ENCODE peak calls at places on chromosome 18, in six cellular contexts. S, H, I, F, N and B are unnamed samples.

GRCh38 chr18:7844017-7844416 is 276.9 kb downstream of the PTPRM start:
- DNase-seq in S (no peak), F (no peak), N (no peak), H (no peak), I (no peak), B (no peak)

GRCh38 chr18:24212939-24213338 is 74.1 kb downstream of the CABYR start:
- DNase-seq in I (no peak), S (no peak), H (no peak), F (no peak), N (no peak), B (no peak)

GRCh38 chr18:48479531-48479930 is 59.3 kb upstream of the CTIF start:
- DNase-seq in S (no peak), F (no peak), I (no peak), H (no peak), N (no peak), B (no peak)

GRCh38 chr18:74622079-74622478 is 24.4 kb downstream of the ZNF407 start:
- DNase-seq in F (no peak), N (no peak), I (no peak), S (no peak), H (no peak), B (no peak)

GRCh38 chr18:75213610-75214009 is 3.0 kb downstream of the TSHZ1 start:
- DNase-seq in S (no peak), F (no peak), I (no peak), H (no peak), N (no peak), B (no peak)

GRCh38 chr18:46946656-46947282 is 29.4 kb downstream of the KATNAL2 start:
- DNase-seq in I (peak; percentile 87), H (peak; percentile 94), S (peak; percentile 72), F (peak; percentile 30), N (peak; percentile 60), B (peak; percentile 60)

GRCh38 chr18:40017026-40017425 is 1938.0 kb upstream of the PIK3C3 start:
- DNase-seq in N (no peak), H (no peak), S (no peak), I (no peak), F (no peak), B (no peak)

GRCh38 chr18:36035253-36035652 is 32.1 kb downstream of the RPRD1A start:
- DNase-seq in I (no peak), N (no peak), F (no peak), S (no peak), H (no peak), B (no peak)

GRCh38 chr18:49550621-49551020 is 11.2 kb upstream of the LIPG start:
- DNase-seq in N (no peak), S (no peak), F (no peak), H (no peak), I (no peak), B (no peak)
- H3K27ac ChIP-seq in N (no peak overlapping the region), S (no peak overlapping the region), F (no peak overlapping the region), H (no peak overlapping the region), I (no peak overlapping the region), B (no peak overlapping the region)

DNA sequence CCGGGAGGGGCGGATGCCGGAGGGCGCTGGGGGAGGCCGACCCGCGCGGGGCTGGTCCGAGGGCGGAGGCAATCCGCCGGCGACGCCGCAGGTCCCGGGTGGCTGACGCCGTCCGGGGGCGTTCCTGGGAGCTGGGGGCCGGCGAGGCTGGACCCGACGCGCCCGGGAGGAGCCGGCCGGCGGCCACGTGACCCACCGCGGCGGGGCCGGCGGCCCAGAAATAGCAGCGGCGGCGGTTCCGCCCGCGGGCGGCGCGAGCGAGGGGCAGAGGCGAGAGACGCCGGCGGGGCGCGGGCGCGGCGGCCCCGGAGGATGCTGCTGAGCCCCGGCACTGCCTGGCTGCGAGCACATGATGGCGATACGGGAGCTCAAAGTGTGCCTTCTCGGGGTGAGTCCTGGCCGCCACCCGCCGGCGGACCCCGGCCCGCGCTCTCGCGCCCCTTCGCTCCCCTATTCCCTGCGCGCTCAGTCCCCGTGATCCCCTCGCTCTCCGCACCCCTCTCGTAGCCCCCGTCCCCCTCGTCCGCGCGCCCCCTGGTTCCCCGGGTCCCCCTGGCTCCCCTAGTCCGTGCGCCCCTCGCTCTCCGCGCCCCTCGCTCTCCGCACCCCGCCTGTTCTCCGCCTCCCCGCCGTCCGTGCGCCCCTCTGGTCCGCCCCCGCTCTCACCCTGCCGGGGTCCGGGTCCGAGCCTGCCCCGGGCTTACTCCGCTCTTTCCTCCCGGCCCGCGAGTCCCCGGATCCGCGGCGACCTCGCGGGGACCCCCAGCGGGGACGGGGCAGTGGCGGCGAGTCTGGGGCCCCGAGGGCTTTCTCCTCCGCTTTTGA is at the start of gene RAB31:
- DNase-seq in H (peak; percentile 81), S (peak; percentile 69), F (peak; percentile 37), I (peak; percentile 93), N (peak; percentile 51), B (peak; percentile 71)
- H3K27ac ChIP-seq in H (no peak within 1 kb of the TSS), S (peak within 1 kb of the TSS; percentile 89), F (peak within 1 kb of the TSS; percentile 98), I (peak within 1 kb of the TSS; percentile 85), N (peak within 1 kb of the TSS; percentile 99), B (peak within 1 kb of the TSS; percentile 92)

DNA sequence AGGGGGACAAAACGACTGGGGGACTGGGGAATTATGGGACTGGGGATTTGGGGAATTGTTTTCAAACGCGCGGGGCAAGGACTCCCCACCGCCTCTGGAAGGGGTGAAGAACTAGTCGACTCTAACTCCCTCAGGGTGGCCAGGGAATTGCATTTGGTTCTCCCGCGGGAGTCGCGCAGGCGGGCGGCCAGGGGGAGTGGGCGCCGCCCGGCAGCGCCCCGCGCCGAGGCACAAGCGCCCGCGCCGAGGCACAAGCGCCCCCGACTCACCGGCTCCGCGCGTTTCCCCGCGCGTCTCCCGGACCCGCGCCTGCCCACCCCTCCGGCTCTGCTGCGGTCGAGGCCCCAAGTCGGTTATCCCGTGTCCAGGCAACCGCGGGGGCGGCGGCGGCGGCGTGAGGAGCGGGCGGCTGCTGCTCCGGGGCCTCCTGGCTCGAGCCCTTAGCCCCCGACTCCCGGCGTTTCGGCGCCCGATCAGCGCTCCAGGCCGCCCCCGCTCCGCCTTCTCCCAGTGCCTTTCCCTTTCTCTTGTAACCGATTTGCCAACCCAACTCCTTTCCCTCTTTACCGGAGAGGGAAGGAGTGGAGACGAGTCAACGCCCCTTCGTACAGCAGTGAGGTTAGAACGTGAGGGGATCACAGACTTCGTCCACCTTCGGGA is at the start of gene CCDC178:
- DNase-seq in H (peak; percentile 78), N (no peak), F (no peak), I (peak; percentile 56), S (peak; percentile 49), B (no peak)
- H3K27ac ChIP-seq in H (no peak within 1 kb of the TSS), N (peak within 1 kb of the TSS; percentile 70), F (peak within 1 kb of the TSS; percentile 15), I (no peak within 1 kb of the TSS), S (no peak within 1 kb of the TSS), B (no peak within 1 kb of the TSS)

DNA sequence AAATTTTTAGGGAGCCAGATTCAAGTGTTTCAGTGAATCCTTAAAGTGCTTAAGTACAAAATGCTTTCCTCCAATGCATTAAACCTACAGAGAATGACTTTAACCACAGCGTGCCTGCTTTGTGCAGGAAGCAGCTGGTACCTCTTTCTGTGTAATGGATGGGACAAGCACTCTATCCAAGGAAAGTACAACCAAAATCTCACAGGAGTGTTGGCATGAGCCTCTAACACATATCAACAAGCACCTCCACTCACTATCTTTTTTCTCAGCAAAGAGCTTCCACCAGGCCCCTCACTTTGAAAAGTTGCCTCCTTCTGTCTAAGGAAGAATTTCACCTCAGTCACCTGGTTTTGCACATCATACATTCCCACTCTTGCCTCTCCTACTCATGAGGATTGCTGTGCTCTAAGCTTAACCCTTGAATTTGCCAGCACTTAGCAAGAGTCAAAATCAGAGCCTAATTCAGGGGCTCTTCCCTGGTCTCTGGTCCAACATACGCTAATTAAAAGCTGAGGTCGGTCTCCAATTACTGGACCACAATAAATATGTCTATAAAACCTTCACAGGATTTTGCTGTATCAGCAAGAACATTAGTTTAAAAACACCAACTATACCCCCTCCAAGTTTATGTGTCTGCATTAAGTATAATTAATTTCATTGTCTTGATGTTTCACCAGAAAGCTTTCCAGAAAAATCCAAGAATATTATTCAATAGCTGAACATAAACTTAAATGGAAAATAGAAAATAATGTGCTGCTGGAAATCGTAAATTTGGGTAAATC is 68.9 kb downstream of the ZNF521 start:
- DNase-seq in N (no peak), H (peak; percentile 45), F (no peak), I (no peak), S (no peak), B (no peak)
- H3K27ac ChIP-seq in N (peak overlapping the region; percentile 44), H (peak overlapping the region; percentile 98), F (no peak overlapping the region), I (no peak overlapping the region), S (no peak overlapping the region), B (no peak overlapping the region)

GRCh38 chr18:76456018-76456750 is 38.9 kb downstream of the ZNF516 start:
- DNase-seq in S (no peak), F (no peak), H (no peak), N (no peak), I (peak; percentile 38), B (no peak)
- H3K27ac ChIP-seq in S (no peak overlapping the region), F (no peak overlapping the region), H (peak overlapping the region; percentile 86), N (no peak overlapping the region), I (no peak overlapping the region), B (no peak overlapping the region)

GRCh38 chr18:11163668-11164067 is 14.3 kb upstream of the PIEZO2 start:
- DNase-seq in F (no peak), H (peak; percentile 47), S (no peak), N (no peak), I (no peak), B (no peak)
- H3K27ac ChIP-seq in F (no peak overlapping the region), H (no peak overlapping the region), S (no peak overlapping the region), N (no peak overlapping the region), I (no peak overlapping the region), B (no peak overlapping the region)